ENCODE peak calls at places on chromosome 21, in five cellular contexts. T is fibroblast of the aortic adventitia, M is uterus, L is GM23248, I is fibroblast of mammary gland. Q is an unnamed sample.

GRCh38 chr21:32713726-32714125 is 14.1 kb downstream of the SYNJ1 start:
- DNase-seq in T (no peak), M (no peak), L (no peak), I (no peak), Q (no peak)

GRCh38 chr21:27649323-27649722 is 682.4 kb upstream of the ADAMTS5 start:
- DNase-seq in T (peak; percentile 89), M (no peak), L (peak; percentile 95), I (peak; percentile 97), Q (no peak)

GRCh38 chr21:22743085-22743484 is 1744.9 kb downstream of the NCAM2 start:
- DNase-seq in T (no peak), M (no peak), L (no peak), I (no peak), Q (no peak)

GRCh38 chr21:41316641-41317392 is at the start of gene FAM3B:
- DNase-seq in T (no peak), M (no peak), L (no peak), I (no peak), Q (peak; percentile 40)

GRCh38 chr21:31538821-31539220 is 120.7 kb upstream of the SOD1 start:
- DNase-seq in T (no peak), M (no peak), L (no peak), I (no peak), Q (no peak)

GRCh38 chr21:26800455-26801454 is 44.5 kb downstream of the ADAMTS1 start:
- DNase-seq in T (peak; percentile 57), M (peak; percentile 56), L (peak; percentile 69), I (peak; percentile 87), Q (peak; percentile 82)

GRCh38 chr21:42216726-42217572 is 2.0 kb upstream of the ABCG1 start:
- DNase-seq in T (no peak), M (no peak), L (no peak), I (no peak), Q (peak; percentile 67)

GRCh38 chr21:26843912-26844257 is 1.3 kb downstream of the ADAMTS1 start:
- DNase-seq in T (peak; percentile 42), M (peak; percentile 31), L (peak; percentile 80), I (peak; percentile 67), Q (no peak)

GRCh38 chr21:45030637-45031218 is 43.7 kb upstream of the ADARB1 start:
- DNase-seq in T (peak; percentile 45), M (no peak), L (peak; percentile 82), I (peak; percentile 50), Q (peak; percentile 70)

GRCh38 chr21:42469272-42469671 is 26.8 kb downstream of the RSPH1 start:
- DNase-seq in T (no peak), M (no peak), L (no peak), I (no peak), Q (peak; percentile 3)

GRCh38 chr21:27448960-27449359 is 482.1 kb upstream of the ADAMTS5 start:
- DNase-seq in T (no peak), M (no peak), L (no peak), I (no peak), Q (no peak)

GRCh38 chr21:42466700-42467612 is 29.1 kb downstream of the RSPH1 start:
- DNase-seq in T (peak; percentile 2), M (no peak), L (peak; percentile 53), I (no peak), Q (no peak)

GRCh38 chr21:42557420-42557819 is 43.8 kb downstream of the SLC37A1 start:
- DNase-seq in T (no peak), M (peak; percentile 1), L (no peak), I (no peak), Q (no peak)

GRCh38 chr21:33314096-33314495 is 10.7 kb upstream of the IFNAR1 start:
- DNase-seq in T (no peak), M (no peak), L (peak; percentile 46), I (peak; percentile 58), Q (no peak)

GRCh38 chr21:31771685-31772084 is 39.8 kb upstream of the SCAF4 start:
- DNase-seq in T (no peak), M (no peak), L (no peak), I (no peak), Q (no peak)

GRCh38 chr21:21109736-21110135 is 111.5 kb downstream of the NCAM2 start:
- DNase-seq in T (no peak), M (no peak), L (no peak), I (no peak), Q (no peak)

GRCh38 chr21:42311816-42312625 is 3.2 kb downstream of the TFF3 start:
- DNase-seq in T (no peak), M (no peak), L (no peak), I (no peak), Q (peak; percentile 71)

GRCh38 chr21:46205766-46206162 is 21.5 kb upstream of the SPATC1L start:
- DNase-seq in T (no peak), M (no peak), L (no peak), I (no peak), Q (no peak)

GRCh38 chr21:21101911-21102310 is 103.7 kb downstream of the NCAM2 start:
- DNase-seq in T (peak; percentile 74), M (no peak), L (no peak), I (peak; percentile 49), Q (no peak)

GRCh38 chr21:45791562-45792418 is 148.3 kb downstream of the PCBP3 start:
- DNase-seq in T (no peak), M (no peak), L (no peak), I (no peak), Q (no peak)

GRCh38 chr21:41506526-41507520 is 1.1 kb downstream of the TMPRSS2 start:
- DNase-seq in T (no peak), M (no peak), L (peak; percentile 14), I (no peak), Q (no peak)

GRCh38 chr21:45601551-45601950 is 42.0 kb upstream of the PCBP3 start:
- DNase-seq in T (no peak), M (peak; percentile 9), L (no peak), I (no peak), Q (peak; percentile 49)

GRCh38 chr21:44603109-44603875 is 2.9 kb downstream of the KRTAP10-7 start:
- DNase-seq in T (no peak), M (no peak), L (no peak), I (no peak), Q (no peak)

GRCh38 chr21:27058673-27059365 is 91.9 kb upstream of the ADAMTS5 start:
- DNase-seq in T (peak; percentile 54), M (no peak), L (peak; percentile 12), I (peak; percentile 43), Q (no peak)

GRCh38 chr21:28538987-28539622 is 453.6 kb downstream of the LTN1 start:
- DNase-seq in T (peak; percentile 82), M (no peak), L (peak; percentile 86), I (peak; percentile 96), Q (no peak)

GRCh38 chr21:42384184-42384583 is 11.7 kb downstream of the TMPRSS3 start:
- DNase-seq in T (no peak), M (no peak), L (no peak), I (no peak), Q (no peak)

GRCh38 chr21:46080171-46081021 is 17.5 kb upstream of the COL6A2 start:
- DNase-seq in T (no peak), M (peak; percentile 71), L (peak; percentile 52), I (no peak), Q (peak; percentile 74)

GRCh38 chr21:46226920-46227599 is 1.5 kb downstream of the LSS start:
- DNase-seq in T (peak; percentile 89), M (no peak), L (peak; percentile 59), I (peak; percentile 67), Q (no peak)

GRCh38 chr21:41877901-41878830 is 978 bp downstream of the PRDM15 start:
- DNase-seq in T (peak; percentile 72), M (peak; percentile 40), L (peak; percentile 81), I (peak; percentile 79), Q (no peak)

GRCh38 chr21:33543505-33544129 is 779 bp downstream of the SON start:
- DNase-seq in T (no peak), M (peak; percentile 71), L (peak; percentile 80), I (peak; percentile 62), Q (no peak)

GRCh38 chr21:32516729-32517649 is 68.3 kb downstream of the TCP10L start:
- DNase-seq in T (peak; percentile 99), M (no peak), L (peak; percentile 98), I (peak; percentile 99), Q (no peak)

GRCh38 chr21:46298083-46298412 is 11.9 kb downstream of the YBEY start:
- DNase-seq in T (peak; percentile 20), M (no peak), L (no peak), I (no peak), Q (no peak)

GRCh38 chr21:38228115-38228514 is 28.7 kb upstream of the KCNJ15 start:
- DNase-seq in T (no peak), M (no peak), L (no peak), I (no peak), Q (no peak)

GRCh38 chr21:45818276-45818903 is 163.2 kb upstream of the COL6A1 start:
- DNase-seq in T (peak; percentile 71), M (no peak), L (peak; percentile 76), I (peak; percentile 95), Q (no peak)

GRCh38 chr21:40731206-40731605 is 115.8 kb downstream of the DSCAM start:
- DNase-seq in T (no peak), M (no peak), L (no peak), I (no peak), Q (no peak)

GRCh38 chr21:45528028-45528705 is 14.1 kb downstream of the SLC19A1 start:
- DNase-seq in T (no peak), M (no peak), L (no peak), I (no peak), Q (no peak)

GRCh38 chr21:37208741-37209225 is 58.4 kb downstream of the VPS26C start:
- DNase-seq in T (no peak), M (no peak), L (no peak), I (no peak), Q (no peak)
- H3K4me3 ChIP-seq in T (no peak overlapping the region), M (no peak overlapping the region), L (no peak overlapping the region), I (no peak overlapping the region), Q (no peak overlapping the region)

DNA sequence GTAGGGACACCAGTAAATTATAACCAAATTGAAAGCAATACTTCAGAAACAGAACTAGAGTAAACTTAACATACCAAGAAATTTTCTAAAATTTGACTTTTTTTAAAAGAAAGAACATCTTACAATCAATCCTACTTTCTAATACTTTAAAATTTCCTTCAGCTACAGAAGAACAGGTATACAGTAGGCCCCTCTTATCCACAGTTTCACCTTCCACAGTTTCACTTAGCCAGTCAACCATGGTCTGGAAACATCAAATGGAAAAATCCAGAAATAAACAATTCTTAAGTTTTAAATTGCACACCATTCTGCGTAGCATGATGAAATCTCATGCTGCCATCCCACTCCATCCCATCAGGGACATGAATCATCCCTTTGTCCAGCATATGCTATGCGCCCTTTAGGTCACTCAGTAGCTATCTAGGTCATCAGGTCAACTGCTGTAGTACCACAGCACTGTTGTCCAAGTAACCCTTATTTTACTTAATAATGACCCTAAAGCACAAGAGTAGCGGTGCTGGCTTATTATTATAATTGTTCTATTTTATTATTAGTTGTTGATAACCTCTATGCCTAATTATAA is 67.7 kb downstream of the HSF2BP start:
- DNase-seq in T (no peak), M (no peak), L (peak; percentile 33), I (peak; percentile 84), Q (no peak)
- H3K4me3 ChIP-seq in T (no peak overlapping the region), M (no peak overlapping the region), L (no peak overlapping the region), I (no peak overlapping the region), Q (no peak overlapping the region)

DNA sequence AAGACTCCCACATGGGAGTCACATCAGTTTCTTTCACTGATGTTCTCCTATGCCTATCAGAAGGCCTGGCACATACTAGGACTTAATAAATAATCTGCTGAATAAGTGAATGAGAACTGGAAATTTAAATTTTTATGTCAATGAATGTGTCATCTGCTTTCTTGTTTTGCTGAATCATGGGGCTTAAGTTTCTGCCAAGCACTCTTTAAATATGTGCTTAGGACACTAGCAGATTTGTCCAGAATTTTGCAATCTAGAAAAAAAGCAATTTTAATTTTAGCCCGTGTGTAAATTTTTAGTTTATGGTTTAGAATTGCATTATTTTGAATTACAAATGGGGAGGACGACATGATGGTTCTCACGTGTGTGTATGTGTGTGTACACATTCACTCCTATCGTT is 803.1 kb downstream of the USP25 start:
- DNase-seq in T (peak; percentile 74), M (no peak), L (peak; percentile 74), I (peak; percentile 81), Q (no peak)
- H3K4me3 ChIP-seq in T (no peak overlapping the region), M (no peak overlapping the region), L (peak overlapping the region; percentile 74), I (no peak overlapping the region), Q (no peak overlapping the region)

GRCh38 chr21:39386899-39387298 is 38.0 kb upstream of the HMGN1 start:
- DNase-seq in T (no peak), M (no peak), L (no peak), I (no peak), Q (no peak)
- H3K4me3 ChIP-seq in T (no peak overlapping the region), M (no peak overlapping the region), L (peak overlapping the region; percentile 78), I (no peak overlapping the region), Q (no peak overlapping the region)

Q was measured in coronary artery.